ENCODE peak calls at places on chromosomes 3 and 15, in nine cellular contexts. D, F, S, K, O, V, N, I and T are unnamed samples.
A peak's percentile ranks its signal among the peaks of the same experiment; 100 is the strongest.

GRCh38 chr15:72859757-72860145 is 76.2 kb upstream of the ADPGK start:
- DNase-seq in S (no peak), D (no peak), V (no peak), K (no peak), I (no peak), O (no peak), N (no peak), F (no peak), T (no peak)

GRCh38 chr3:72245183-72245811 is 460.3 kb upstream of the PROK2 start:
- DNase-seq in V (peak; percentile 66), N (no peak), I (peak; percentile 29), D (no peak), O (no peak), S (peak; percentile 82), F (no peak), K (peak; percentile 12), T (no peak)

GRCh38 chr3:186193534-186194450 is 84.9 kb upstream of the ETV5 start:
- DNase-seq in O (no peak), N (no peak), F (peak; percentile 92), V (no peak), I (peak; percentile 13), K (peak; percentile 78), S (no peak), D (peak; percentile 82), T (no peak)

GRCh38 chr3:43379343-43379742 is 93.0 kb downstream of the SNRK start:
- DNase-seq in F (no peak), V (no peak), N (peak; percentile 24), I (peak; percentile 64), K (no peak), D (no peak), O (peak; percentile 66), S (no peak), T (no peak)

GRCh38 chr15:31811641-31812040 is 218.7 kb upstream of the CHRNA7 start:
- DNase-seq in S (peak; percentile 77), D (no peak), N (no peak), O (no peak), V (no peak), K (no peak), F (no peak), I (no peak), T (no peak)

GRCh38 chr15:100715571-100716455 is 113.4 kb downstream of the ASB7 start:
- DNase-seq in N (no peak), O (no peak), D (no peak), S (peak; percentile 38), F (peak; percentile 17), K (peak; percentile 56), I (no peak), V (no peak), T (no peak)

GRCh38 chr3:33980252-33980651 is 181.8 kb downstream of the PDCD6IP start:
- DNase-seq in N (peak; percentile 52), D (peak; percentile 51), F (peak; percentile 64), K (peak; percentile 54), O (peak; percentile 80), S (no peak), V (no peak), I (peak; percentile 50), T (peak; percentile 14)

GRCh38 chr15:62638220-62638619 is 404.3 kb upstream of the TPM1 start:
- DNase-seq in D (no peak), O (no peak), N (no peak), F (no peak), V (no peak), S (no peak), K (no peak), I (no peak), T (no peak)

GRCh38 chr15:75307778-75308390 is 25.2 kb downstream of the GOLGA6D start:
- DNase-seq in O (peak; percentile 4), I (peak; percentile 26), V (peak; percentile 70), S (no peak), K (peak; percentile 78), N (no peak), D (peak; percentile 62), F (peak; percentile 90), T (peak; percentile 53)

GRCh38 chr3:83317605-83318004 is 1556.2 kb upstream of the GBE1 start:
- DNase-seq in N (no peak), S (no peak), I (no peak), V (no peak), O (no peak), D (no peak), K (no peak), F (peak; percentile 27), T (no peak)

GRCh38 chr3:46931631-46932441 is 44.7 kb downstream of the CCDC12 start:
- DNase-seq in V (peak; percentile 33), K (peak; percentile 59), N (no peak), O (peak; percentile 41), D (no peak), I (no peak), F (no peak), S (no peak), T (peak; percentile 79)

GRCh38 chr3:557972-558371 is 361.4 kb downstream of the CHL1 start:
- DNase-seq in D (no peak), N (no peak), O (no peak), S (no peak), K (no peak), F (no peak), I (no peak), V (no peak), T (peak; percentile 66)

GRCh38 chr15:34610388-34610787 is 26.9 kb upstream of the GOLGA8B start:
- DNase-seq in O (no peak), D (peak; percentile 25), F (no peak), K (no peak), N (no peak), I (no peak), S (no peak), V (no peak), T (peak; percentile 33)

GRCh38 chr3:63661242-63661641 is 8.8 kb downstream of the SNTN start:
- DNase-seq in I (peak; percentile 21), D (no peak), O (no peak), V (peak; percentile 11), N (no peak), S (no peak), F (no peak), K (no peak), T (no peak)

GRCh38 chr3:151604941-151605340 is 128.8 kb upstream of the AADACL2 start:
- DNase-seq in V (no peak), N (no peak), I (peak; percentile 13), D (no peak), S (no peak), K (no peak), F (no peak), O (no peak), T (no peak)

GRCh38 chr15:35191783-35192182 is 106.7 kb upstream of the NANOGP8 start:
- DNase-seq in D (no peak), N (no peak), F (no peak), O (no peak), S (no peak), V (no peak), K (no peak), I (no peak), T (no peak)

GRCh38 chr15:78104566-78105500 is 12.5 kb downstream of the SH2D7 start:
- DNase-seq in K (no peak), D (no peak), V (no peak), S (no peak), O (no peak), F (no peak), I (no peak), N (no peak), T (peak; percentile 33)

GRCh38 chr3:152656207-152657001 is 178.5 kb upstream of the P2RY1 start:
- DNase-seq in K (no peak), O (no peak), S (no peak), I (peak; percentile 32), N (no peak), D (peak; percentile 45), V (peak; percentile 57), F (no peak), T (no peak)

GRCh38 chr3:152662157-152662556 is 172.8 kb upstream of the P2RY1 start:
- DNase-seq in F (no peak), S (no peak), K (no peak), O (no peak), D (no peak), I (no peak), N (no peak), V (no peak), T (no peak)

GRCh38 chr3:152658977-152659376 is 176.0 kb upstream of the P2RY1 start:
- DNase-seq in S (no peak), V (no peak), O (no peak), N (no peak), F (no peak), D (no peak), I (no peak), K (no peak), T (no peak)

GRCh38 chr3:152657002-152657400 is 177.9 kb upstream of the P2RY1 start:
- DNase-seq in O (no peak), V (no peak), F (peak; percentile 3), N (no peak), D (peak; percentile 62), I (no peak), S (no peak), K (no peak), T (no peak)
- H3K4me3 ChIP-seq in O (no peak overlapping the region), V (peak overlapping the region; percentile 0), F (no peak overlapping the region), N (no peak overlapping the region), D (peak overlapping the region; percentile 19), I (no peak overlapping the region), S (no peak overlapping the region), K (no peak overlapping the region), T (no peak overlapping the region)

GRCh38 chr3:38658886-38659285 is 9.4 kb upstream of the SCN5A start:
- DNase-seq in I (no peak), N (no peak), K (no peak), F (no peak), V (no peak), S (no peak), O (no peak), D (peak; percentile 51), T (no peak)
- H3K4me3 ChIP-seq in I (no peak overlapping the region), N (no peak overlapping the region), K (no peak overlapping the region), F (no peak overlapping the region), V (no peak overlapping the region), S (no peak overlapping the region), O (no peak overlapping the region), D (no peak overlapping the region), T (no peak overlapping the region)

DNA sequence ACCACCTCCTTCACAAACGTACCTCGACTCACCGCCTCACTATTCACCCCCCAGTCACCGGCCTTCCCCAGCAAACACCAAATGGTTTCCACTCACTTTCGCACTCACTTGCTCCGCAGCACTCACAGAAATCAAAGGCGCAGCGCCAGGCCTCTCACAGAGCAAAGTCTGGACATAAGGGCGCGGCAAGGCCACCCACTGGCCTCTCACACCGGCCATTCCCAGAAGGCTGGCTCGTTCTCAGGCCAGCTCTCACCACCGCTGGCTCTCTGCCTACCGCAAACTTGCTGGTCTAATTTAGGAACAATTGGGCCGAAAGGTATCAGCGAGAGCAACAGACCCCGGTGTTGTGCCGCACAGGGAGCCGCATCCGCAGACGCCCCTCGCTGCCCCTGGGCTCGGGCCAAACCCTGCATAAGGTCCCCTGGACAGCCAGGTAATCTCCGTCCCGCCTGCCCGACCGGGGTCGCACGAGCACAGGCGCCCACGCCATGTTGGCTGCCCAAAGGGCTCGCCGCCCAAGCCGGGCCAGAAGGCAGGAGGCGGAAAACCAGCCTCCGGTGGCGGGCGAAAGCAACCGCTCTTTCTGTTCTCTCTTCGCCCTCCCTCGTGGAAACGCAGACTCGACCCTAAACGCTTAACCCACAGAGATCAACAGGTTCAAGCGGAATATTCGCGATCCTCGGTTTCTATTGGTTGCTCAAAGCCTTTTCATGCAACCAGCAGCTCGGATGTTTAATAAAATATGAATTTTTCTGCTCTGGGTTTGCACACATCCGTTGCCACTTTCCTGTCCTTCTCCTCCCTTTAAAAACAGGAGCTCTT is 2.9 kb downstream of the SHOX2 start:
- DNase-seq in F (peak; percentile 60), V (peak; percentile 6), O (no peak), S (no peak), I (no peak), N (no peak), D (peak; percentile 66), K (peak; percentile 51), T (no peak)
- H3K4me3 ChIP-seq in F (peak overlapping the region; percentile 37), V (peak overlapping the region; percentile 85), O (peak overlapping the region; percentile 92), S (no peak overlapping the region), I (peak overlapping the region; percentile 15), N (peak overlapping the region; percentile 31), D (peak overlapping the region; percentile 32), K (no peak overlapping the region), T (no peak overlapping the region)

GRCh38 chr15:52112203-52112750 is 298 bp downstream of the BCL2L10 start:
- DNase-seq in V (peak; percentile 44), I (no peak), N (no peak), D (no peak), K (peak; percentile 46), F (peak; percentile 57), S (no peak), O (no peak), T (peak; percentile 57)
- H3K4me3 ChIP-seq in V (peak overlapping the region; percentile 45), I (no peak overlapping the region), N (peak overlapping the region; percentile 36), D (no peak overlapping the region), K (no peak overlapping the region), F (no peak overlapping the region), S (peak overlapping the region; percentile 45), O (peak overlapping the region; percentile 36), T (peak overlapping the region; percentile 45)